ENCODE peak calls at places on chromosomes 13 and 19, in eight cellular contexts. One of them, this sample, is unnamed.

GRCh38 chr19:1668339-1669123 is 16.1 kb upstream of the TCF3 start:
- DNase-seq in cardiac fibroblast: no peak
- DNase-seq in mammary epithelial cell: no peak
- DNase-seq in GM23338: peak
- DNase-seq in choroid plexus epithelial cell: peak
- DNase-seq in AG04450: no peak
- DNase-seq in lower leg skin: no peak
- DNase-seq in brain microvascular endothelial cell: no peak
- DNase-seq in this sample: no peak

GRCh38 chr13:59750860-59751259 is 412.9 kb downstream of the DIAPH3 start:
- DNase-seq in cardiac fibroblast: peak
- DNase-seq in mammary epithelial cell: peak
- DNase-seq in GM23338: peak
- DNase-seq in choroid plexus epithelial cell: peak
- DNase-seq in AG04450: peak
- DNase-seq in lower leg skin: no peak
- DNase-seq in brain microvascular endothelial cell: peak
- DNase-seq in this sample: peak

GRCh38 chr19:48121909-48122371 is 11.3 kb upstream of the PLA2G4C start:
- DNase-seq in cardiac fibroblast: peak
- DNase-seq in mammary epithelial cell: peak
- DNase-seq in GM23338: no peak
- DNase-seq in choroid plexus epithelial cell: peak
- DNase-seq in AG04450: no peak
- DNase-seq in lower leg skin: no peak
- DNase-seq in brain microvascular endothelial cell: no peak
- DNase-seq in this sample: no peak

GRCh38 chr19:31334849-31335624 is 14.2 kb downstream of the TSHZ3 start:
- DNase-seq in cardiac fibroblast: peak
- DNase-seq in mammary epithelial cell: peak
- DNase-seq in GM23338: no peak
- DNase-seq in choroid plexus epithelial cell: peak
- DNase-seq in AG04450: no peak
- DNase-seq in lower leg skin: peak
- DNase-seq in brain microvascular endothelial cell: no peak
- DNase-seq in this sample: no peak

GRCh38 chr19:36215276-36216171 is 618 bp downstream of the ZNF146 start:
- DNase-seq in cardiac fibroblast: peak
- DNase-seq in mammary epithelial cell: peak
- DNase-seq in GM23338: peak
- DNase-seq in choroid plexus epithelial cell: peak
- DNase-seq in AG04450: no peak
- DNase-seq in lower leg skin: no peak
- DNase-seq in brain microvascular endothelial cell: peak
- DNase-seq in this sample: peak

GRCh38 chr19:3979674-3980352 is 5.5 kb downstream of the EEF2 start:
- DNase-seq in cardiac fibroblast: no peak
- DNase-seq in mammary epithelial cell: no peak
- DNase-seq in GM23338: no peak
- DNase-seq in choroid plexus epithelial cell: peak
- DNase-seq in AG04450: no peak
- DNase-seq in lower leg skin: no peak
- DNase-seq in brain microvascular endothelial cell: no peak
- DNase-seq in this sample: no peak

GRCh38 chr13:32731576-32731975 is 145.3 kb downstream of the PDS5B start:
- DNase-seq in cardiac fibroblast: peak
- DNase-seq in mammary epithelial cell: peak
- DNase-seq in GM23338: no peak
- DNase-seq in choroid plexus epithelial cell: peak
- DNase-seq in AG04450: no peak
- DNase-seq in lower leg skin: no peak
- DNase-seq in brain microvascular endothelial cell: peak
- DNase-seq in this sample: no peak

GRCh38 chr19:588093-588742 is 1.5 kb upstream of the HCN2 start:
- DNase-seq in cardiac fibroblast: peak
- DNase-seq in mammary epithelial cell: peak
- DNase-seq in GM23338: peak
- DNase-seq in choroid plexus epithelial cell: peak
- DNase-seq in AG04450: no peak
- DNase-seq in lower leg skin: peak
- DNase-seq in brain microvascular endothelial cell: peak
- DNase-seq in this sample: no peak

GRCh38 chr13:28849441-28849840 is 29.3 kb downstream of the MTUS2 start:
- DNase-seq in cardiac fibroblast: no peak
- DNase-seq in mammary epithelial cell: no peak
- DNase-seq in GM23338: no peak
- DNase-seq in choroid plexus epithelial cell: no peak
- DNase-seq in AG04450: no peak
- DNase-seq in lower leg skin: no peak
- DNase-seq in brain microvascular endothelial cell: no peak
- DNase-seq in this sample: no peak

GRCh38 chr19:7917292-7918061 is 2.7 kb upstream of the SNAPC2 start:
- DNase-seq in cardiac fibroblast: peak
- DNase-seq in mammary epithelial cell: no peak
- DNase-seq in GM23338: peak
- DNase-seq in choroid plexus epithelial cell: peak
- DNase-seq in AG04450: no peak
- DNase-seq in lower leg skin: no peak
- DNase-seq in brain microvascular endothelial cell: peak
- DNase-seq in this sample: no peak

GRCh38 chr19:55158848-55159793 is 1.6 kb upstream of the TNNI3 start:
- DNase-seq in cardiac fibroblast: peak
- DNase-seq in mammary epithelial cell: no peak
- DNase-seq in GM23338: no peak
- DNase-seq in choroid plexus epithelial cell: peak
- DNase-seq in AG04450: no peak
- DNase-seq in lower leg skin: no peak
- DNase-seq in brain microvascular endothelial cell: peak
- DNase-seq in this sample: no peak

GRCh38 chr13:113491418-113491883 is 940 bp upstream of the DCUN1D2 start:
- DNase-seq in cardiac fibroblast: peak
- DNase-seq in mammary epithelial cell: peak
- DNase-seq in GM23338: peak
- DNase-seq in choroid plexus epithelial cell: peak
- DNase-seq in AG04450: no peak
- DNase-seq in lower leg skin: no peak
- DNase-seq in brain microvascular endothelial cell: no peak
- DNase-seq in this sample: no peak

GRCh38 chr19:51552996-51553725 is 17.9 kb upstream of the ZNF175 start:
- DNase-seq in cardiac fibroblast: peak
- DNase-seq in mammary epithelial cell: peak
- DNase-seq in GM23338: peak
- DNase-seq in choroid plexus epithelial cell: peak
- DNase-seq in AG04450: peak
- DNase-seq in lower leg skin: peak
- DNase-seq in brain microvascular endothelial cell: peak
- DNase-seq in this sample: no peak

GRCh38 chr13:101065314-101065713 is 351.0 kb downstream of the NALCN start:
- DNase-seq in cardiac fibroblast: peak
- DNase-seq in mammary epithelial cell: no peak
- DNase-seq in GM23338: no peak
- DNase-seq in choroid plexus epithelial cell: peak
- DNase-seq in AG04450: no peak
- DNase-seq in lower leg skin: no peak
- DNase-seq in brain microvascular endothelial cell: peak
- DNase-seq in this sample: peak

GRCh38 chr13:110396913-110397379 is 89.9 kb downstream of the COL4A2 start:
- DNase-seq in cardiac fibroblast: peak
- DNase-seq in mammary epithelial cell: peak
- DNase-seq in GM23338: no peak
- DNase-seq in choroid plexus epithelial cell: peak
- DNase-seq in AG04450: peak
- DNase-seq in lower leg skin: peak
- DNase-seq in brain microvascular endothelial cell: peak
- DNase-seq in this sample: peak

GRCh38 chr19:17469092-17469370 is 1.3 kb upstream of the SLC27A1 start:
- DNase-seq in cardiac fibroblast: no peak
- DNase-seq in mammary epithelial cell: no peak
- DNase-seq in GM23338: no peak
- DNase-seq in choroid plexus epithelial cell: no peak
- DNase-seq in AG04450: no peak
- DNase-seq in lower leg skin: no peak
- DNase-seq in brain microvascular endothelial cell: no peak
- DNase-seq in this sample: no peak

GRCh38 chr13:99041337-99041736 is 63.5 kb upstream of the DOCK9 start:
- DNase-seq in cardiac fibroblast: no peak
- DNase-seq in mammary epithelial cell: no peak
- DNase-seq in GM23338: no peak
- DNase-seq in choroid plexus epithelial cell: no peak
- DNase-seq in AG04450: no peak
- DNase-seq in lower leg skin: no peak
- DNase-seq in brain microvascular endothelial cell: no peak
- DNase-seq in this sample: no peak

GRCh38 chr13:99043700-99044300 is 65.9 kb upstream of the DOCK9 start:
- DNase-seq in cardiac fibroblast: no peak
- DNase-seq in mammary epithelial cell: no peak
- DNase-seq in GM23338: no peak
- DNase-seq in choroid plexus epithelial cell: no peak
- DNase-seq in AG04450: no peak
- DNase-seq in lower leg skin: peak
- DNase-seq in brain microvascular endothelial cell: no peak
- DNase-seq in this sample: peak

GRCh38 chr13:99044764-99045163 is 66.9 kb upstream of the DOCK9 start:
- DNase-seq in cardiac fibroblast: no peak
- DNase-seq in mammary epithelial cell: no peak
- DNase-seq in GM23338: no peak
- DNase-seq in choroid plexus epithelial cell: no peak
- DNase-seq in AG04450: no peak
- DNase-seq in lower leg skin: no peak
- DNase-seq in brain microvascular endothelial cell: no peak
- DNase-seq in this sample: no peak

GRCh38 chr13:99041788-99042187 is 63.9 kb upstream of the DOCK9 start:
- DNase-seq in cardiac fibroblast: no peak
- DNase-seq in mammary epithelial cell: no peak
- DNase-seq in GM23338: no peak
- DNase-seq in choroid plexus epithelial cell: no peak
- DNase-seq in AG04450: no peak
- DNase-seq in lower leg skin: peak
- DNase-seq in brain microvascular endothelial cell: no peak
- DNase-seq in this sample: no peak

GRCh38 chr13:99042851-99043250 is 65.0 kb upstream of the DOCK9 start:
- DNase-seq in cardiac fibroblast: no peak
- DNase-seq in mammary epithelial cell: no peak
- DNase-seq in GM23338: no peak
- DNase-seq in choroid plexus epithelial cell: no peak
- DNase-seq in AG04450: no peak
- DNase-seq in lower leg skin: no peak
- DNase-seq in brain microvascular endothelial cell: no peak
- DNase-seq in this sample: no peak
- H3K4me3 ChIP-seq in cardiac fibroblast: no peak
- H3K4me3 ChIP-seq in mammary epithelial cell: no peak
- H3K4me3 ChIP-seq in GM23338: no peak
- H3K4me3 ChIP-seq in choroid plexus epithelial cell: no peak
- H3K4me3 ChIP-seq in AG04450: no peak
- H3K4me3 ChIP-seq in lower leg skin: no peak
- H3K4me3 ChIP-seq in brain microvascular endothelial cell: no peak
- H3K4me3 ChIP-seq in this sample: no peak

DNA sequence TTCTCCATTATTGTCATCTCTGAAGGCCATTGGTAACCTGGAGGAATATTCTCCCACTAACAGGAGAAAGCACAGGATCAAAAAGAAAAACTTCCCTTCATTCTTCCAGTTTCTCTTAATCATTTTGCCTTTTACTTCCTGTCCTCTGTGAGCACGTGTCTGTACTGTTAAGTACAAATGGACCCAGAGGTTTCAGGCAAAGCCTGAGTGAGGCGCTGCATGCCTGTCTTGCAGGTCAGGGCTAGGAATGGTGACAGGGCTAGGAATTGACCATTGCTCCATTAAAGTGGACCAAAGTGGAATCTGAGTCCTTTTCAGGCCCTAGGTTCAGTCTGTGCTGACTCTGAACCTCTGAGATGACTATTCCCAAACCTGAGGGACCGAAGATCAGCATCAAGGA is 326.7 kb downstream of the SHISA2 start:
- DNase-seq in cardiac fibroblast: no peak
- DNase-seq in mammary epithelial cell: no peak
- DNase-seq in GM23338: no peak
- DNase-seq in choroid plexus epithelial cell: no peak
- DNase-seq in AG04450: no peak
- DNase-seq in lower leg skin: no peak
- DNase-seq in brain microvascular endothelial cell: no peak
- DNase-seq in this sample: no peak
- TF ChIP-seq CTCF in cardiac fibroblast: no peak
- TF ChIP-seq CTCF in mammary epithelial cell: no peak
- TF ChIP-seq CTCF in GM23338: peak
- TF ChIP-seq CTCF in choroid plexus epithelial cell: peak
- TF ChIP-seq CTCF in AG04450: no peak
- TF ChIP-seq CTCF in lower leg skin: no peak
- TF ChIP-seq CTCF in brain microvascular endothelial cell: peak
- TF ChIP-seq CTCF in this sample: no peak

DNA sequence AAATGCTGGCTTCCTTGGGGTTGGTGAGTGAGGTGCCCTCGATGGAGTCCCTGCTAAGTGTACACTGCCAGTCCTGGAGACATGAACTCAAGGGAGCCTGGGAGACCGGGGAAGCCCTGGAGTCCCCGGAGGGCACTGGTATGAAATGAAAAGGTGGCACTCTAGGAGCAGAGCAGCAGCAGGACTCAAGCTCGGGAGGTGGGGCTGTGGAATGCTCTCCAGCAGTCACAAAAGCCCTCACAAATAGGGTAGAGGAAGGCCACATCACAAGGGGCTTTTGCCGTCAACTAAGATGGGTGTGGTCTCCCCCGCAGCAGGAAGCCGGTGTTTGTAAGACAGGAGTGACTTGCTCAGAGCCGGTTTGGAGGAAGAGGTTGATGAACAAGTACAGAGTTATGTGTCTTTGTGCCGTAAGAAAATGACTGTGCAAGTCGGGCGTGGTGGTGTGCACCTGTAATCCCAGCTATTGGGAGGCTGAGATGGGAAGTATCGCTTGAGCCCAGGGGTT is 19.3 kb downstream of the CCNE1 start:
- DNase-seq in cardiac fibroblast: peak
- DNase-seq in mammary epithelial cell: peak
- DNase-seq in GM23338: no peak
- DNase-seq in choroid plexus epithelial cell: no peak
- DNase-seq in AG04450: no peak
- DNase-seq in lower leg skin: no peak
- DNase-seq in brain microvascular endothelial cell: no peak
- DNase-seq in this sample: no peak
- H3K4me3 ChIP-seq in cardiac fibroblast: no peak
- H3K4me3 ChIP-seq in mammary epithelial cell: no peak
- H3K4me3 ChIP-seq in GM23338: no peak
- H3K4me3 ChIP-seq in choroid plexus epithelial cell: no peak
- H3K4me3 ChIP-seq in AG04450: no peak
- H3K4me3 ChIP-seq in lower leg skin: no peak
- H3K4me3 ChIP-seq in brain microvascular endothelial cell: no peak
- H3K4me3 ChIP-seq in this sample: no peak

DNA sequence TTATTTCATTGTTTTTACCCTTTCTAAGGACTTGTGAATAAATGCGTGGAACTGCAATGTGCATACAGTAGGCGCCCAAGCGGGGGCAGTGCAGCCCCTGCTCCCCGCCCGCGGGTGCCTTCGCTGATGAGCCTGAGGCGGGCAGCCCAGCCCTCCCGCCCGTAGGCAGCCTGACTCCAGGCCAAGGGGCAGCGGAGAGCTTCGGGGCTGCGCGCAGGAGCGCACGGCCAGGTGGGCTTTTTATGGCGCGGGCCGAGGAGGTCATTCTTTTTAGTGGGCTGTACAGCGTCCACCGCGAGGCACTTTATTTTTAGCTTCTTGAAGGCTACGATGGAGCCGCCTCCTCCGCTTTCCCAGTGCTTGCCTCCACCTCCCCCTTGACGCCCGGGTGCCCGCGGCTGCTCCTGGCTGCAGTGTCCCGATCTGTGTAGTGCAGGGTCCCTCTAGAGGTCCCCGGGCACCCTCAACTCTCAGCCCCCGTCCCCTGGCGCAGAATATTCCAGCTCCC is 60.5 kb downstream of the CCNE1 start:
- DNase-seq in cardiac fibroblast: peak
- DNase-seq in mammary epithelial cell: no peak
- DNase-seq in GM23338: peak
- DNase-seq in choroid plexus epithelial cell: peak
- DNase-seq in AG04450: no peak
- DNase-seq in lower leg skin: no peak
- DNase-seq in brain microvascular endothelial cell: no peak
- DNase-seq in this sample: no peak
- TF ChIP-seq CTCF in cardiac fibroblast: no peak
- TF ChIP-seq CTCF in mammary epithelial cell: no peak
- TF ChIP-seq CTCF in GM23338: peak
- TF ChIP-seq CTCF in choroid plexus epithelial cell: peak
- TF ChIP-seq CTCF in AG04450: no peak
- TF ChIP-seq CTCF in lower leg skin: no peak
- TF ChIP-seq CTCF in brain microvascular endothelial cell: peak
- TF ChIP-seq CTCF in this sample: peak

This sample was measured in AG09309.